ENCODE peak calls at places on chromosomes 11 and 22, in six cellular contexts. T is GM04504; B is NCI-H1930; D is Daoy; W is foreskin fibroblast; H is stimulated activated CD4-positive, alpha-beta T cell treated with anti-CD3 and anti-CD28 coated beads, Interleukin-2, amount 100 ng/mL, for 48 hours. X is an unnamed sample.
A peak's percentile ranks its signal among the peaks of the same experiment; 100 is the strongest.

GRCh38 chr11:8726395-8726794 is 43.8 kb downstream of the RPL27A start:
- DNase-seq in T (no peak), B (no peak), D (no peak), W (no peak), H (no peak), X (no peak)

GRCh38 chr11:66313321-66314185 is 3.3 kb downstream of the CD248 start:
- DNase-seq in T (no peak), B (no peak), D (no peak), W (peak; percentile 76), H (no peak), X (no peak)

GRCh38 chr22:44359496-44360110 is 46.9 kb upstream of the SHISAL1 start:
- DNase-seq in T (no peak), B (no peak), D (no peak), W (no peak), H (no peak), X (no peak)

GRCh38 chr11:127003260-127003981 is 2.9 kb upstream of the KIRREL3 start:
- DNase-seq in T (no peak), B (peak; percentile 66), D (peak; percentile 84), W (peak; percentile 73), H (no peak), X (peak; percentile 41)

GRCh38 chr11:43747130-43747802 is 66.7 kb downstream of the HSD17B12 start:
- DNase-seq in T (no peak), B (no peak), D (no peak), W (no peak), H (no peak), X (no peak)

GRCh38 chr11:41446566-41446965 is 12.9 kb downstream of the LRRC4C start:
- DNase-seq in T (no peak), B (no peak), D (no peak), W (no peak), H (no peak), X (no peak)

GRCh38 chr11:70581991-70582885 is 183.9 kb downstream of the CTTN start:
- DNase-seq in T (no peak), B (no peak), D (no peak), W (no peak), H (no peak), X (no peak)

GRCh38 chr11:108943853-108944252 is 279.0 kb downstream of the DDX10 start:
- DNase-seq in T (no peak), B (no peak), D (no peak), W (no peak), H (no peak), X (no peak)

GRCh38 chr22:23107487-23108323 is 34.1 kb downstream of the RSPH14 start:
- DNase-seq in T (no peak), B (no peak), D (no peak), W (no peak), H (no peak), X (no peak)

GRCh38 chr11:115469361-115469760 is 34.9 kb downstream of the CADM1 start:
- DNase-seq in T (no peak), B (no peak), D (no peak), W (no peak), H (no peak), X (no peak)

GRCh38 chr11:12126352-12127019 is 16.1 kb downstream of the MICAL2 start:
- DNase-seq in T (peak; percentile 62), B (no peak), D (peak; percentile 80), W (peak; percentile 83), H (no peak), X (no peak)

GRCh38 chr11:32087602-32088001 is 3.3 kb upstream of the RCN1 start:
- DNase-seq in T (peak; percentile 15), B (no peak), D (peak; percentile 19), W (peak; percentile 67), H (no peak), X (no peak)

GRCh38 chr22:17266261-17266971 is 47.2 kb upstream of the ADA2 start:
- DNase-seq in T (no peak), B (no peak), D (peak; percentile 41), W (no peak), H (no peak), X (no peak)

X was measured in iPS DF 6.9.